ENCODE peak calls at places on chromosomes 2 and 18, in seven cellular contexts. E is right cardiac atrium, V is PC-9, W is testis, T is pancreas, K is kidney, C is lung microvascular endothelial cell. L is an unnamed sample.

GRCh38 chr2:43273477-43273876 is 47.1 kb upstream of the ZFP36L2 start:
- DNase-seq in V (no peak), W (no peak), E (peak; percentile 56), T (no peak), C (no peak), K (no peak), L (no peak)

GRCh38 chr2:104518256-104518655 is 335.7 kb upstream of the POU3F3 start:
- DNase-seq in V (no peak), E (no peak), W (no peak), T (no peak), K (no peak), C (no peak), L (no peak)

GRCh38 chr18:75859533-75859932 is 432.0 kb upstream of the SMIM21 start:
- DNase-seq in E (no peak), K (no peak), W (no peak), T (no peak), C (no peak), V (no peak), L (no peak)

GRCh38 chr18:22658318-22658717 is 240.6 kb upstream of the CTAGE1 start:
- DNase-seq in W (no peak), K (no peak), T (no peak), C (no peak), V (no peak), E (no peak), L (no peak)

GRCh38 chr2:11899264-11899818 is 152.9 kb downstream of the LPIN1 start:
- DNase-seq in K (no peak), V (peak; percentile 42), T (no peak), W (no peak), E (no peak), C (peak; percentile 21), L (no peak)

GRCh38 chr2:240820607-240821428 is 799 bp upstream of the KIF1A start:
- DNase-seq in K (no peak), E (peak; percentile 46), V (no peak), W (peak; percentile 15), C (no peak), T (no peak), L (no peak)

GRCh38 chr18:67425724-67426123 is 90.8 kb downstream of the DSEL start:
- DNase-seq in C (peak; percentile 81), T (no peak), E (no peak), K (no peak), V (peak; percentile 88), W (no peak), L (no peak)

GRCh38 chr2:209519271-209519670 is 95.4 kb downstream of the MAP2 start:
- DNase-seq in E (no peak), V (no peak), W (no peak), C (no peak), K (no peak), T (no peak), L (no peak)

GRCh38 chr2:195543902-195544894 is 112.8 kb upstream of the SLC39A10 start:
- DNase-seq in W (no peak), T (no peak), K (no peak), V (no peak), C (no peak), E (no peak), L (no peak)

GRCh38 chr18:56233595-56233994 is 404.8 kb downstream of the TXNL1 start:
- DNase-seq in E (peak; percentile 62), V (no peak), T (no peak), K (no peak), C (peak; percentile 35), W (peak; percentile 60), L (no peak)

GRCh38 chr18:50622865-50623393 is 63.0 kb downstream of the MAPK4 start:
- DNase-seq in W (no peak), V (no peak), T (no peak), C (no peak), E (no peak), K (no peak), L (no peak)

L was measured in omental fat pad.